ENCODE peak calls at places on chromosomes 5 and 9, in seven cellular contexts. A is tibial nerve, B is A549, P is transverse colon, N is sigmoid colon, S is stomach, G is SK-N-SH. O is an unnamed sample.

GRCh38 chr9:104091028-104091590 is 3.0 kb upstream of the SMC2 start:
- DNase-seq in N (no peak), B (no peak), P (no peak), S (no peak), G (no peak), A (no peak), O (no peak)

GRCh38 chr9:130034570-130034969 is 8.4 kb downstream of the FNBP1 start:
- DNase-seq in A (no peak), B (no peak), P (no peak), N (no peak), S (no peak), G (no peak), O (no peak)

GRCh38 chr5:54446169-54446786 is 9.2 kb upstream of the HSPB3 start:
- DNase-seq in N (no peak), A (no peak), G (no peak), S (no peak), P (no peak), B (no peak), O (no peak)

GRCh38 chr5:135238622-135239460 is 160.2 kb downstream of the MACROH2A1 start:
- DNase-seq in S (peak; percentile 20), G (no peak), A (no peak), N (peak; percentile 60), P (no peak), B (no peak), O (peak; percentile 60)

GRCh38 chr5:134460551-134460950 is 48.9 kb upstream of the CDKN2AIPNL start:
- DNase-seq in P (no peak), B (no peak), A (no peak), S (no peak), G (no peak), N (no peak), O (no peak)

GRCh38 chr5:92653730-92654461 is 927.1 kb downstream of the NR2F1-AS1 start:
- DNase-seq in B (no peak), N (no peak), S (no peak), P (no peak), A (no peak), G (no peak), O (no peak)

GRCh38 chr5:123835421-123835820 is 323.4 kb downstream of the CSNK1G3 start:
- DNase-seq in N (no peak), P (no peak), S (no peak), A (no peak), G (no peak), B (no peak), O (no peak)

GRCh38 chr5:55897905-55898304 is 46.7 kb downstream of the IL31RA start:
- DNase-seq in N (no peak), S (no peak), G (peak; percentile 87), B (no peak), A (peak; percentile 38), P (no peak), O (no peak)

GRCh38 chr5:89728750-89729149 is 680.8 kb downstream of the CETN3 start:
- DNase-seq in G (no peak), S (no peak), A (peak; percentile 62), B (no peak), N (peak; percentile 61), P (no peak), O (no peak)

GRCh38 chr9:81771606-81772005 is 82.3 kb upstream of the TLE1 start:
- DNase-seq in N (no peak), B (no peak), G (peak; percentile 29), A (no peak), P (no peak), S (no peak), O (no peak)

GRCh38 chr9:93893899-93894690 is 61.1 kb downstream of the BARX1 start:
- DNase-seq in P (peak; percentile 49), B (no peak), A (no peak), G (peak; percentile 8), N (peak; percentile 56), S (peak; percentile 67), O (no peak)

GRCh38 chr9:132504452-132504851 is 78.0 kb upstream of the BARHL1 start:
- DNase-seq in P (no peak), G (peak; percentile 62), S (no peak), N (no peak), B (no peak), A (no peak), O (no peak)

GRCh38 chr5:168328804-168329203 is 37.4 kb downstream of the WWC1 start:
- DNase-seq in N (no peak), A (no peak), P (peak; percentile 66), G (no peak), B (peak; percentile 89), S (peak; percentile 53), O (no peak)

GRCh38 chr5:76854644-76855043 is 4.8 kb downstream of the S100Z start:
- DNase-seq in G (no peak), B (no peak), P (no peak), N (no peak), A (no peak), S (no peak), O (no peak)

GRCh38 chr9:87425202-87425601 is 72.5 kb upstream of the DAPK1 start:
- DNase-seq in N (no peak), A (no peak), S (no peak), G (no peak), P (no peak), B (no peak), O (no peak)

GRCh38 chr5:172144291-172144815 is 43.7 kb downstream of the STK10 start:
- DNase-seq in S (no peak), P (peak; percentile 22), G (peak; percentile 68), B (no peak), A (peak; percentile 20), N (no peak), O (no peak)
- TF ChIP-seq EP300 in S (no peak), P (no peak), G (no peak), B (no peak), A (peak; percentile 48), N (no peak), O (no peak)

GRCh38 chr5:78224358-78224757 is 70.1 kb downstream of the AP3B1 start:
- DNase-seq in P (no peak), G (no peak), N (no peak), S (no peak), A (no peak), B (no peak), O (no peak)

GRCh38 chr5:78221467-78221866 is 73.0 kb downstream of the AP3B1 start:
- DNase-seq in P (no peak), G (no peak), B (no peak), S (no peak), N (no peak), A (no peak), O (no peak)

GRCh38 chr5:78221964-78222451 is 72.5 kb downstream of the AP3B1 start:
- DNase-seq in P (peak; percentile 15), B (peak; percentile 7), G (no peak), N (no peak), A (no peak), S (no peak), O (no peak)
- TF ChIP-seq CTCF in P (no peak), B (no peak), G (no peak), N (no peak), A (no peak), S (no peak), O (no peak)

GRCh38 chr5:154193636-154194035 is 3.1 kb downstream of the GALNT10 start:
- DNase-seq in P (no peak), G (no peak), A (no peak), B (no peak), N (no peak), S (no peak), O (no peak)
- H3K4me3 ChIP-seq in P (no peak overlapping the region), G (peak overlapping the region; percentile 92), A (no peak overlapping the region), B (no peak overlapping the region), N (no peak overlapping the region), S (no peak overlapping the region), O (no peak overlapping the region)

GRCh38 chr5:179860301-179860700 is 1.7 kb upstream of the MRNIP start:
- DNase-seq in A (no peak), N (peak; percentile 47), S (no peak), B (no peak), G (no peak), P (peak; percentile 5), O (no peak)

GRCh38 chr5:179862296-179862695 is 3.7 kb upstream of the MRNIP start:
- DNase-seq in G (no peak), A (no peak), S (no peak), B (no peak), N (peak; percentile 48), P (no peak), O (no peak)

GRCh38 chr5:179862891-179863290 is 4.3 kb upstream of the MRNIP start:
- DNase-seq in G (no peak), P (no peak), B (no peak), S (no peak), A (no peak), N (peak; percentile 33), O (no peak)

GRCh38 chr5:179858241-179858585 is 404 bp downstream of the MRNIP start:
- DNase-seq in A (peak; percentile 31), N (no peak), B (no peak), G (peak; percentile 72), S (peak; percentile 44), P (peak; percentile 55), O (no peak)

GRCh38 chr5:179858586-179859427 is at the start of gene MRNIP:
- DNase-seq in A (peak; percentile 95), S (peak; percentile 97), B (peak; percentile 97), G (peak; percentile 97), N (peak; percentile 98), P (peak; percentile 98), O (peak; percentile 98)
- TF ChIP-seq EP300 in A (peak; percentile 87), S (no peak), B (no peak), G (no peak), N (no peak), P (no peak), O (no peak)

GRCh38 chr9:71446499-71447411 is 321.6 kb downstream of the CEMIP2 start:
- DNase-seq in A (peak; percentile 5), S (peak; percentile 27), N (no peak), G (peak; percentile 52), B (peak; percentile 48), P (peak; percentile 20), O (no peak)
- TF ChIP-seq CTCF in A (no peak), S (no peak), N (no peak), G (no peak), B (peak; percentile 37), P (no peak), O (no peak)

GRCh38 chr5:139660916-139661814 is 13.0 kb downstream of the CXXC5 start:
- DNase-seq in A (peak; percentile 75), N (peak; percentile 97), G (peak; percentile 84), S (peak; percentile 87), B (peak; percentile 64), P (peak; percentile 76), O (peak; percentile 98)

GRCh38 chr5:139659673-139660072 is 11.5 kb downstream of the CXXC5 start:
- DNase-seq in P (no peak), B (no peak), G (no peak), A (no peak), N (no peak), S (no peak), O (no peak)

GRCh38 chr5:139658928-139659667 is 10.9 kb downstream of the CXXC5 start:
- DNase-seq in B (peak; percentile 70), S (peak; percentile 57), A (no peak), N (no peak), P (no peak), G (no peak), O (no peak)

GRCh38 chr5:139658501-139658927 is 10.4 kb downstream of the CXXC5 start:
- DNase-seq in G (no peak), P (no peak), S (no peak), N (no peak), A (no peak), B (no peak), O (no peak)

GRCh38 chr5:139660105-139660915 is 12.2 kb downstream of the CXXC5 start:
- DNase-seq in P (peak; percentile 82), S (peak; percentile 92), N (peak; percentile 92), B (peak; percentile 68), A (no peak), G (peak; percentile 81), O (no peak)
- H3K4me3 ChIP-seq in P (peak overlapping the region; percentile 18), S (peak overlapping the region; percentile 23), N (peak overlapping the region; percentile 28), B (peak overlapping the region; percentile 31), A (peak overlapping the region; percentile 23), G (peak overlapping the region; percentile 57), O (peak overlapping the region; percentile 55)

O was measured in esophagus muscularis mucosa.